ENCODE peak calls at places on chromosome 17, in seven cellular contexts. Y, E, R, C, B, T and V are unnamed samples.

GRCh38 chr17:77722366-77722765 is 236.1 kb upstream of the TNRC6C start:
- DNase-seq in Y (peak; percentile 16), E (no peak), R (no peak), B (no peak), C (no peak), T (peak; percentile 12), V (no peak)

GRCh38 chr17:61407211-61407911 is 7.7 kb downstream of the TBX2 start:
- DNase-seq in C (no peak), R (peak; percentile 54), Y (no peak), T (peak; percentile 79), E (no peak), B (no peak), V (no peak)

GRCh38 chr17:4152471-4152870 is 9.5 kb downstream of the CYB5D2 start:
- DNase-seq in C (no peak), E (no peak), Y (no peak), B (peak; percentile 77), R (no peak), T (no peak), V (no peak)

GRCh38 chr17:12959441-12959840 is 58.4 kb downstream of the ELAC2 start:
- DNase-seq in R (no peak), Y (no peak), C (no peak), E (no peak), B (no peak), T (no peak), V (no peak)

GRCh38 chr17:61399131-61400057 is at the start of gene TBX2:
- DNase-seq in E (peak; percentile 64), B (peak; percentile 63), T (peak; percentile 95), Y (peak; percentile 95), R (peak; percentile 78), C (no peak), V (no peak)

GRCh38 chr17:76820039-76820438 is 48.2 kb upstream of the MGAT5B start:
- DNase-seq in R (no peak), T (no peak), B (no peak), C (no peak), E (no peak), Y (no peak), V (no peak)

GRCh38 chr17:45296833-45297124 is 20.0 kb downstream of the MAP3K14 start:
- DNase-seq in B (no peak), E (no peak), C (no peak), R (no peak), Y (no peak), T (no peak), V (no peak)

GRCh38 chr17:9959377-9959981 is 54.4 kb upstream of the RCVRN start:
- DNase-seq in C (no peak), B (peak; percentile 12), R (no peak), T (no peak), Y (peak; percentile 58), E (peak; percentile 42), V (no peak)

GRCh38 chr17:80364091-80364691 is 50.8 kb upstream of the ENDOV start:
- DNase-seq in E (no peak), T (no peak), Y (no peak), R (peak; percentile 65), C (no peak), B (peak; percentile 24), V (no peak)

GRCh38 chr17:66313995-66314659 is 11.7 kb downstream of the PRKCA start:
- DNase-seq in E (no peak), T (no peak), R (no peak), C (no peak), Y (no peak), B (no peak), V (no peak)

GRCh38 chr17:49898547-49899490 is 51.0 kb upstream of the TAC4 start:
- DNase-seq in Y (no peak), E (no peak), C (no peak), T (no peak), R (no peak), B (no peak), V (no peak)

GRCh38 chr17:49901460-49902331 is 53.8 kb upstream of the TAC4 start:
- DNase-seq in C (no peak), B (no peak), Y (no peak), R (no peak), T (no peak), E (no peak), V (no peak)

GRCh38 chr17:49896860-49897259 is 49.0 kb upstream of the TAC4 start:
- DNase-seq in B (no peak), E (no peak), Y (no peak), C (no peak), T (no peak), R (no peak), V (no peak)

GRCh38 chr17:49896222-49896621 is 48.4 kb upstream of the TAC4 start:
- DNase-seq in Y (no peak), C (no peak), T (no peak), E (no peak), R (no peak), B (no peak), V (no peak)

GRCh38 chr17:49899588-49899987 is 51.7 kb upstream of the TAC4 start:
- DNase-seq in R (no peak), E (no peak), B (no peak), C (no peak), T (no peak), Y (no peak), V (no peak)
- H3K27ac ChIP-seq in R (no peak overlapping the region), E (no peak overlapping the region), B (no peak overlapping the region), C (no peak overlapping the region), T (no peak overlapping the region), Y (no peak overlapping the region), V (no peak overlapping the region)

GRCh38 chr17:59368218-59368857 is 36.9 kb downstream of the YPEL2 start:
- DNase-seq in E (no peak), B (no peak), R (no peak), Y (peak; percentile 68), T (no peak), C (no peak), V (no peak)
- H3K27ac ChIP-seq in E (peak overlapping the region; percentile 92), B (no peak overlapping the region), R (peak overlapping the region; percentile 95), Y (peak overlapping the region; percentile 60), T (peak overlapping the region; percentile 93), C (no peak overlapping the region), V (peak overlapping the region; percentile 99)

DNA sequence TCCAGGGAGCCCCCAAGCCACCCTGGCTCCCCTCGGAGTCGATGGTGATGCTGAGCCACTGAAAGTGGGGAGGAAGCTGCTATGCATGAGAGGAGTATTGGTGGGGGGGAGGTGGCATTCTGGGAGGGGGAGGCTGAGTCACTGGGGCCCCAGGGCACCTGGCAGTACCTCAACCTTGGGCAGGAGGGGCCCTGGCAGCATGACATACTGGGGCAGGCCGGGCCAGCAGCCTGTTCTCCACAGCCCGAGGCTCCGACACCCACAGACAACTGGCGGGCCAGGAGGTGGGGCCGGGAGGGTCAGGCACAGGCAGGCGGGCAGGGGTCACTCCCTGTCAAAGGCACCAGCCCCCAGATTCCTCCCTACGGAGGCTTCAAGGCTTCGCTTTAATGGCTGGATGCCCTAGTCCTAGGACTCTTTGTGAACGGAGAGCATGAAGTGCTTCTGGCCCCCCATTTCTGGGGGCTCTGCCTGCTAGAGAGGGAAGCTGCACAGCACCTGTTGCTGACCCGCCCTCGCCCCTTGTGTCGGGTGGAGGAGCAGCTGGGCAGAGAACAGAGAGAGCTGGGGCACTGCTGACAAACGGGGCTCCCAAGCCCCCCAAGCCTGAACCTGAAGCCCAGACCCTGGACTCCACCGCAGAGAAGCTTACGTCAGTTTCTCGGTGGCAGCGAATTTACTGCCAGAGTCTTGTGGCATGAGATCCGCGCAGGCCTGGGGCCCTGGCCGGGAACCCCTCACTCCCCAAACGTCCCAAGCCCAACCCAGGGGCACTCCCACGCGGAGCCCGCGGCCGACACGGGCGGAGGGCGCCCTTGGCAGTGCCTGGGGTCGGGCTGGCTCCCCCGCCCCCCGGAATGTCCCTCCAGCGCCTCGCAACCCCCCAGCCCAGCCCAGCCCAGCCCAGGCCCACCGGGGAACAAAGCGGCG is 773 bp downstream of the CASKIN2 start:
- DNase-seq in C (no peak), T (no peak), R (no peak), B (peak; percentile 70), E (no peak), Y (no peak), V (no peak)
- H3K27ac ChIP-seq in C (no peak overlapping the region), T (peak overlapping the region; percentile 87), R (peak overlapping the region; percentile 91), B (no peak overlapping the region), E (peak overlapping the region; percentile 83), Y (peak overlapping the region; percentile 74), V (peak overlapping the region; percentile 91)

GRCh38 chr17:32831627-32832243 is 45.2 kb downstream of the MYO1D start:
- DNase-seq in C (no peak), T (no peak), R (no peak), E (no peak), B (no peak), Y (no peak), V (no peak)
- H3K27ac ChIP-seq in C (no peak overlapping the region), T (peak overlapping the region; percentile 14), R (no peak overlapping the region), E (no peak overlapping the region), B (no peak overlapping the region), Y (no peak overlapping the region), V (no peak overlapping the region)